ENCODE peak calls at places on chromosomes 1 and 21, in four cellular contexts. G is IMR-90, Z is fibroblast of pulmonary artery, T is NB4. E is an unnamed sample.

GRCh38 chr21:25801217-25802015 is 66.6 kb downstream of the GABPA start:
- DNase-seq in Z (peak; percentile 92), G (peak; percentile 76), T (peak; percentile 88), E (peak; percentile 86)

GRCh38 chr1:196609114-196609737 is 986 bp upstream of the KCNT2 start:
- DNase-seq in G (peak; percentile 11), Z (no peak), T (no peak), E (peak; percentile 28)

GRCh38 chr1:28246427-28246832 is 10.5 kb downstream of the ATP5IF1 start:
- DNase-seq in Z (peak; percentile 62), G (peak; percentile 47), T (peak; percentile 73), E (no peak)

GRCh38 chr1:245556057-245556456 is 401.3 kb downstream of the KIF26B start:
- DNase-seq in Z (no peak), G (no peak), T (no peak), E (no peak)

GRCh38 chr1:62593825-62594394 is 3.4 kb upstream of the ANGPTL3 start:
- DNase-seq in T (no peak), G (peak; percentile 20), Z (peak; percentile 20), E (no peak)

GRCh38 chr1:119587328-119587727 is 60.7 kb downstream of the ZNF697 start:
- DNase-seq in G (no peak), T (no peak), Z (peak; percentile 39), E (no peak)

GRCh38 chr1:244280221-244280620 is 171.5 kb downstream of the ADSS2 start:
- DNase-seq in G (no peak), Z (peak; percentile 44), T (peak; percentile 65), E (no peak)

GRCh38 chr1:61436491-61437120 is 288.3 kb downstream of the TM2D1 start:
- DNase-seq in G (no peak), Z (peak; percentile 33), T (no peak), E (no peak)

GRCh38 chr1:178503849-178504248 is 7.1 kb upstream of the CLEC20A start:
- DNase-seq in T (no peak), Z (no peak), G (no peak), E (no peak)

GRCh38 chr1:161784963-161785362 is 18.8 kb downstream of the ATF6 start:
- DNase-seq in G (no peak), Z (no peak), T (no peak), E (no peak)

GRCh38 chr1:9385801-9386573 is 93.3 kb downstream of the SPSB1 start:
- DNase-seq in T (no peak), Z (no peak), G (no peak), E (no peak)

GRCh38 chr1:95002657-95003432 is 69.9 kb downstream of the ALG14 start:
- DNase-seq in Z (peak; percentile 35), T (no peak), G (peak; percentile 39), E (no peak)

GRCh38 chr1:153174624-153175023 is 23.9 kb upstream of the SPRR2G start:
- DNase-seq in Z (no peak), G (no peak), T (no peak), E (no peak)

GRCh38 chr1:42334240-42335049 is 590 bp downstream of the FOXJ3 start:
- DNase-seq in T (peak; percentile 75), Z (peak; percentile 54), G (peak; percentile 43), E (no peak)

GRCh38 chr1:167250482-167250881 is 29.8 kb downstream of the POU2F1 start:
- DNase-seq in T (no peak), Z (no peak), G (no peak), E (no peak)

DNA sequence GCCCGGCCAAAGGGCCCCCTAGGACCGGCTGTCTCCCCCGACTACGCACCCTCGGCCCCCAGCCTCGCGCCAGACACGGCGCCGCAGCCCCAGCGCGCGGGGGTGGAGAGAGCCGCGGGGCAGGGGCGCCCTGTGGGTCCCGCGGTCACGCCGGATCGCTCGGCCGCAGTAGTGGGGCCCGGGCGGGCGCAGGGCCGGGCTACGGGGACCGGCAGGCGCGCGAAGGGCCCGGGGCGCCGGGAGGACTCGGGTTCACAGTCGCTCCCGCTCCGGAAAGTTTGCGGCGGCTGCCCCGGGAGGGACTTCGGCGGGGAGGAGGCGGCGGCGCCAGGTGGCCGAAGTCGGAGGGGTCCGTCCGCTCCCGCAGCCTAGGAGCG is 7.1 kb upstream of the ZNF669 start:
- DNase-seq in T (peak; percentile 31), G (no peak), Z (no peak), E (peak; percentile 34)
- TF ChIP-seq CTCF in T (no peak), G (no peak), Z (no peak), E (no peak)

DNA sequence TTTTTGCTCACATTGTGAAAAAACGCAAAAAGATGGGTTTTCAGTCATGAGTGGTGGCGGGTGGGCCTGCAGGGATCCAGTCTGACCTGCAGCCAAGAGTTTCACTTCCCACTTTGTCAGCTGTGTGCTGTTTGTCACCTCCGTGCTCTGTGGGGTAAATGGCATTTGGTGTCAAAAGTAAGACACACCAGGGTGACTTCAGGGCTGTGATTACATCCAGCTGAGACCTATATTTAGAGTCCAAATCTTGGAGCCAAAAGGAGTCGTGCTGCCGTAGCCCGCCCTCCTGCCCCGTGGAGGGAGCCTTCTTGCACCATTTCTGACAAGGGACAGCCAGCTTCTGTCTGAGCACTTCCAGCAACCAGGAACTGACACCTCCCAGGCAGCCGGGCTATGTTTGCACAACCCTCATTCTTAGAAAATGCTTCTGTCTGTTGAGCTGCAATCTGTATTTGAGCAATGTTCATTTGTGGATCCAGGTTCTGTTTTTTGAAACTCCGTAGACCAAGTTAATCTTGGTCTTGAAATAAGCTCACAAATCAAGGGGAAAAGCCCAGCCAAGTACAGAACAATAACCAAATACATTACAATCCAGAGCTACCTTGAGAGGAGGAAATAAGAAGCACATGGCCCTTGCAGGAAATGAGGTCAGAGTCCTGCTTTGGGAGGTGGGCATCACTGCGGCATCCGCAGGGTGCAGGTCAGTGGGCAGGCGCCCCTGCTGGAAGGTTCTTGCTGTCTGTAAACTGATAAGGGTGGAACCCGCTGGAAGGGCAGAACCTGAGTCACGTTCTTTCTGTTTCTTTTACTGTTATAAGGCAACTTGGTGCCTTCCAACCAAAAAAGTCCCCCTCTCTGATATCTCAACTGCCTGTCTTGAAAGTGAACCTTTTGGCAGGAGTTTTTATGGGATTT is 14.4 kb downstream of the ABCG1 start:
- DNase-seq in T (peak; percentile 75), G (peak; percentile 20), Z (peak; percentile 88), E (no peak)
- TF ChIP-seq CTCF in T (peak; percentile 15), G (peak; percentile 1), Z (peak; percentile 39), E (peak; percentile 38)

DNA sequence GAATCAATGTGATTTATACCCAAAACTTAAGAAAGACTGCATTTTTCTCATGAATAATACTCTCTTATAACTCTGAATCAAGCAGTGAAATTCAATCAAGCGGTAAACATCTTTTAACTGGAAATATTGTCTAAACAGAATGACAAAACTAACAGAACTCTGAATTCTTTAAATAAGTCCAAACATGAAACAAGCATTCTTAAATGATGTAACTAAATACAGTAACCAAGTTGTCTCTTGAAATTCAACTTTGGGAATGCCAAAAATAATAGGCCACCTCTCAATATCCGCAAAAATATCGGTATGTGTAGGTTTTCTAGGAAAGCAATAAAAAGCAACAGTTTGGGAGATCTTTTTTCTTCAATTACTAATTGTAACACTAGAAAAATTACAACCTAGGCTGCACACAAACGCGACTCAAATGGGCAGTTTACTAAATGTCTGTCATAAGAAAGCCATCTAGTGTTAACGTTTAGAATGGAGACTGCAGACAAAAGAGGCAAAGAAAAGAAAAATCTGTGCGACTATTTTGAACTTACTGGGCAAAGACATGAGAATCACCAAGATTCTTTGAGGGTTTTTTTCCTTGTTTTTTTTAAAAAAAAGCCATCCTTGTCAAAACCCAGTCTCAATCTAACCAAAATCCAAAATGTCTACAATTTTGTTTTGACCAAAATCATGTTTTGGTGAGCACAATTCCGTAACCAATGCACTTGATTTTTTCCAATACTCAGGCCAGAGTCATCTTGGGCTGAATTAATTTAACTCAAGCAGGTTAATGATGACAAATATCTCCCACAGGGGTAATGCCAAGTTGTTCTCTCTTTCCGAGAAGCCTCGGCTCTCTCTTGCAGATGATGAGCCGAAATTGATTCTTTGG is 1.4 kb downstream of the SIPA1L2 start:
- DNase-seq in G (peak; percentile 52), T (peak; percentile 54), Z (peak; percentile 63), E (no peak)
- TF ChIP-seq CTCF in G (peak; percentile 38), T (peak; percentile 13), Z (peak; percentile 48), E (no peak)

DNA sequence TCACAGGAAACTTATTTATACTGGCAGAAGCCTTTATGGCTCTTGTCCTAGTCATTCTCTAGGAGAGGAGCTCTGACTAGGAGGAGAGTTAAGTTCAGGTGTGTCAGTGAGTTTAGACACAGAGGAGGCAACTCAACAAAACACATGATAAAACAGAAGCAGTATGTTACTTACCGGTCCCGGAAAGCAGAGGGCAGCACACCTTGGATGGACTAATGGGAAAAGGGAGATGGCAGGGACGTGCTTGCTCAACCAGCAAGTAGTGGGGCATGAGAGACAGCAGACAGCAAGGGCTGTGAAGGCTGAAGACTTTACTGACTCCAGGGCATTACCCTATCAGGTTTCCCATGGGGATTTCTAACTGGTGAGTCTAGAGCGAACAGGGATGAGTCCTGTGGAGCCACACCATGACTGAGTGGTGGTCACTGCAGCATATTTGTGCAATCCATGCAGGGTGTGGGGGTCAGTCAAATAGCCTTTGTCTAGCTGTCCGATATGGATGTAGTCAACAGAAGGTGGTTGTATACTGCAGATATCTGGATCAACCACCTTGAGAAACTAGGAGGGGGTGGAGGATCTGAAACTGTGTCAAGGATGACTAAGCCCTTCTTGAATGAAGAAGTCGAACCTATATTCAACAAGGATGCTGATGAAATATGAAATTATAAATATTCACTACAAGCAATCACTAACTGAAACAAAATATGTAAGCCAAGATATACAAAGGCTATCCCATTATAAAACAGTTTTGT is 596.3 kb upstream of the CHRM3 start:
- DNase-seq in Z (no peak), G (no peak), T (no peak), E (no peak)
- TF ChIP-seq CTCF in Z (no peak), G (no peak), T (no peak), E (no peak)

GRCh38 chr1:114431026-114431425 is 80.0 kb downstream of the TRIM33 start:
- DNase-seq in Z (no peak), G (no peak), T (no peak), E (no peak)

GRCh38 chr1:114436799-114437198 is 74.2 kb downstream of the TRIM33 start:
- DNase-seq in T (no peak), Z (no peak), G (no peak), E (no peak)

GRCh38 chr1:114439369-114439768 is 71.6 kb downstream of the TRIM33 start:
- DNase-seq in G (no peak), Z (no peak), T (no peak), E (no peak)

GRCh38 chr1:114437812-114438211 is 73.2 kb downstream of the TRIM33 start:
- DNase-seq in G (no peak), Z (no peak), T (no peak), E (no peak)

DNA sequence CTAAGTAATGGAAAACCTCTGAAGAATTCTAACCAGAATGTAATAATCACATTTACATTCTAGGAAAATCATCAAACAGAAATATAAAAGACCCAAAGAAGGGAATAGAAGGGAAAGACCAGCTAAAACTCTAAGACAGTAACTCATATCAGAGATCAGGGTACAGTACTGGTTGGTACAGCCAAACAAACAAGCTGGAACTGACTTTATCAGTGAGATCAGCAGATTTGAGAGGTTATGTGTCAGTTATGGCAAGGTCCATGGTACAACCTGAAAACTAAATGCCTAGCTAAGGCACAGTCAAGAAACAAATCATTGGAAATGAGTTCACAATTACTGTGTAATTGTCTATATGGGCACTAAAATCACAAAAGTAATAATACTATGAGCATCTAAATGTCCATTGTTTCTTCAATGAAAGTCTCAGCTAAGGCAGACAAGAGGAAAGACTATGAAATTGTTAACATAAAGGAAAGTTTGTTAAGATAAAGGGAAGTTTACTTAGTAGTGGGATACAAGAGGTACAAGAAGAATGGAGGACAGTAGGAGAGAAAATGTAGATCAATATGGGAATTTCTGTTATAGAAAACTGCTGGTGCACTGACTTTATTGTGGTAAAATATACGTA is 75.8 kb downstream of the TRIM33 start:
- DNase-seq in G (no peak), Z (no peak), T (no peak), E (no peak)
- TF ChIP-seq CTCF in G (no peak), Z (no peak), T (no peak), E (no peak)